ENCODE peak calls at places on chromosome 3, in four cellular contexts. K is neuronal stem cell, R is left lung, M is GM12878. F is an unnamed sample. For H3K4me1, H3K27me3 and H3K36me3, the result is how much of the 10 kb centered on the place peaks cover.

GRCh38 chr3:52404391-52404790 is 40.5 kb downstream of the SEMA3G start:
- DNase-seq in R (no peak), M (no peak), K (no peak), F (peak)

GRCh38 chr3:54831091-54831490 is 96.8 kb downstream of the LRTM1 start:
- DNase-seq in R (no peak), M (no peak), K (no peak), F (no peak)

GRCh38 chr3:106794442-106794841 is 582.8 kb upstream of the CCDC54 start:
- DNase-seq in K (no peak), M (no peak), R (no peak), F (no peak)

GRCh38 chr3:64354221-64354620 is 129.0 kb upstream of the PRICKLE2 start:
- DNase-seq in R (no peak), K (no peak), M (no peak), F (no peak)

GRCh38 chr3:55675478-55675877 is 188.4 kb upstream of the WNT5A start:
- DNase-seq in M (peak), K (no peak), R (no peak), F (no peak)

GRCh38 chr3:25831578-25831977 is 41.7 kb downstream of the OXSM start:
- DNase-seq in M (no peak), R (no peak), K (no peak), F (no peak)

GRCh38 chr3:175057406-175057805 is 198.3 kb downstream of the NAALADL2 start:
- DNase-seq in K (no peak), M (no peak), R (no peak), F (no peak)

GRCh38 chr3:194840661-194841514 is 155.2 kb downstream of the FAM43A start:
- DNase-seq in R (no peak), K (no peak), M (no peak), F (no peak)

GRCh38 chr3:180594631-180595348 is 7.2 kb upstream of the TTC14 start:
- DNase-seq in K (peak), R (no peak), M (peak), F (no peak)

GRCh38 chr3:23923786-23924185 is 6.9 kb downstream of the RPL15 start:
- DNase-seq in R (no peak), M (no peak), K (no peak), F (no peak)

GRCh38 chr3:146223401-146224373 is 27.2 kb downstream of the PLSCR4 start:
- DNase-seq in K (no peak), M (no peak), R (no peak), F (no peak)

GRCh38 chr3:196274585-196274984 is 12.9 kb downstream of the PCYT1A start:
- DNase-seq in M (peak), K (no peak), R (no peak), F (no peak)

GRCh38 chr3:148631124-148631903 is 66.4 kb upstream of the AGTR1 start:
- DNase-seq in R (no peak), M (no peak), K (peak), F (no peak)

GRCh38 chr3:4776980-4777581 is 202.2 kb upstream of the BHLHE40 start:
- DNase-seq in K (no peak), R (no peak), M (peak), F (no peak)

GRCh38 chr3:185858502-185859225 is 33.8 kb upstream of the IGF2BP2 start:
- DNase-seq in K (no peak), R (no peak), M (no peak), F (no peak)

GRCh38 chr3:535566-536416 is 339.2 kb downstream of the CHL1 start:
- DNase-seq in K (no peak), R (peak), M (no peak), F (peak)

GRCh38 chr3:76107935-76108570 is 322.7 kb upstream of the ZNF717 start:
- DNase-seq in R (no peak), K (no peak), M (no peak), F (no peak)

GRCh38 chr3:151976211-151977050 is 103.0 kb downstream of the SUCNR1 start:
- DNase-seq in K (no peak), R (no peak), M (no peak), F (no peak)

DNA sequence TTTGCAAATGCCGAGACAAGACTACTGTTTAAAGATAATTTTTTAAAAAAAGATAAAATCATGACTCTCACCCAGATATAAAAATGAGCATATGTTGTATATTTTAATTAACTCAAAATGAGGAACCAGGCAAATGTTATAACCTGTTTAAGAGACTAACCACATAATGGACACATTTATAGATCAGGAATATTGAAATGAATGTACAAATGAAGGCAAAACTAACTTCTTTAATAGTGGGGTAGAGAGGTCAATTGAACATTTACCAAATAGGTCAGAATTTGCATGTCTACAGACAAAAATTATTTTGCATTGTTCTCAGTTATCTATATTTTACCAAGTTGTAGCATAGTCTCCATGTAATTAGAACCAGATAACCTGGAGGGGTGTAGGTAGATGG is 134.3 kb upstream of the PFN2 start:
- DNase-seq in K (no peak), R (no peak), M (no peak), F (no peak)
- H3K4me1 ChIP-seq in K (under half), R (under half), M (under half), F (under half)

GRCh38 chr3:125959317-125960065 is 9.5 kb upstream of the ROPN1B start:
- DNase-seq in K (no peak), R (no peak), M (no peak), F (peak)

GRCh38 chr3:125958511-125959316 is 10.3 kb upstream of the ROPN1B start:
- DNase-seq in M (no peak), K (no peak), R (no peak), F (peak)

GRCh38 chr3:125960066-125960424 is 8.9 kb upstream of the ROPN1B start:
- DNase-seq in K (no peak), R (no peak), M (no peak), F (no peak)

GRCh38 chr3:125961289-125961589 is 7.7 kb upstream of the ROPN1B start:
- DNase-seq in R (no peak), M (no peak), K (no peak), F (peak)

GRCh38 chr3:125960456-125961288 is 8.3 kb upstream of the ROPN1B start:
- DNase-seq in K (no peak), M (no peak), R (no peak), F (peak)
- H3K27me3 ChIP-seq in K (under half), M (under half), R (half or more), F (under half)

GRCh38 chr3:125306620-125307019 is 68.5 kb downstream of the ZNF148 start:
- DNase-seq in R (no peak), M (no peak), K (no peak), F (no peak)

GRCh38 chr3:125313060-125313635 is 62.0 kb downstream of the ZNF148 start:
- DNase-seq in R (no peak), M (no peak), K (no peak), F (no peak)

DNA sequence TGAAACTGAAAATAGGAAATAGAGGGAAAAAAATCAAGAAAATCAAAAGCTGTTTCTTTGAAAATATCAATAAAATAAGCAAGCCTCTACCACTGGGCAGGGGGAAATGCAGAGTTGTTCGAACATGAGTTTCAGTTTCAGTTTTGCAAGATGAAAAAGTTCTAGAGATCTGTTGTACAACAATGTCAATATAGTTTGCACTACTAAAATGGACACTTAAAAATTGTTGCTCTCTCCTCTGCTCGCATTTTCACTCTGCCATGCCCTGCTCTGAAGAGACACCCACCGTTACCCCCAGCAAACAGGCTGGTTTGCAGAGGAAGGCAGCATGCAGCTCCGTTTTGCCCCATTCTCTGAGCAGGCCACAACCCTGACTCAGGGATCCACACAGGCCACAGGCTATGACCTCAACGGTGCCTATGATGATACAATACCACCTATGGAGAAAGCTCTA is 64.5 kb downstream of the ZNF148 start:
- DNase-seq in M (peak), K (no peak), R (no peak), F (no peak)
- H3K36me3 ChIP-seq in M (under half), K (half or more), R (under half), F (under half)

DNA sequence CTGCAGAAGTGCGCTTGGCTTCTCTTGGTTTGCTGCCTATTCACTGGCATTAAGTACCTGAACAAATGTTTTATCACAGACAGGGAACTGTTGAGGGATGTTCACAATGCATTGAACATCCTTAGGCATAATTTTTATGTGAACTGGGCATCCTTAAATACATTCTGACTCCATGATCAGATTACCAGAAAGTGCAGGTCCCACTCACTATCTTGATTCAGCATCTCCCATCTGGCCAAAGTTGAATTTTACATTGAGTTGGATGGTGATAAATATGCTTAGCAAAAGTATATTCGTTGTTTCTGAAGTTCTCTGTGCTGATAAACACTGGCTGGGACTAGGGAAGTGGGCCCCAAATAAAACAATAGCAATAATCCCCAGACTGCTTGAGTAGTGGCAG is 108.5 kb downstream of the RBMS3 start:
- DNase-seq in R (no peak), M (no peak), K (no peak), F (no peak)
- H3K4me1 ChIP-seq in R (under half), M (under half), K (under half), F (under half)

DNA sequence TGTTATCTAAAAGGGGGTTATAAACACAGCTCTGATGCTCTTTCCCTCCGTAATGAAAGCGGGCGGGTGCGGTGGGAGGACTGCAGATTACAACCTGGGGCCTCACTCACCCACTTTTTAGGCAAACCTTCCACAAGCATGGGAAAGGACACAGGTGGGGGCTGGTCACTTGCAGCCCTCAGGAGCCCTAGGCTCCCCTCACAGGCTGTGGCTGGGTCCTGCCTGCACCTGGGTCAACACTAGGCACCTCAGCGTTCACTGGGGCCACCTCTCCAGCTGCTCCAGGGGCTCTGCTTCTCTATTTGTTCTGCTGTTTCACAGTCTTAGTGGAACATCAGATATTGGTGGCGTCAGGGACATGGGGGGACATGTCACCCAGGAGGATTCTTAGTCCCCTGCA is 30.0 kb upstream of the TMEM115 start:
- DNase-seq in R (no peak), K (no peak), M (no peak), F (no peak)
- H3K27me3 ChIP-seq in R (under half), K (half or more), M (under half), F (under half)

DNA sequence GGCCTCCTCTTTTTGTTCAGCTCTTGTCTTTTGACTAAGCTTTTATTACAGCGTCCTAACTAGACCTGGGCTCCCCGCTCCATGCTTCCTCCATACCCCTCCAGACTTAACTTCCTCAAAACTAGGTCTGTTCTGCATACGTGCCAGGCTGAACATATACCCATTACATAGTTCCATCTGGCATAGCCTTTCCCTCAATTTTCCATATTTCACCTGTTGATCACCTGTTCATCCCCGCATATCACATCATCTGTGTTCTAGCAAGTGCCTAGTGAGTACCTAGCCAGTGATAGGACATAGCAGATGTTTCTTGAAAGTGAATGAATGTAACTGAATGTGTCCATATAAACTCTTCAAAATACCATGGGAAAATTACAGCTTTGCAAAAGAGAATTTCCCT is 36.0 kb downstream of the PARP14 start:
- DNase-seq in M (no peak), K (no peak), R (no peak), F (no peak)
- H3K36me3 ChIP-seq in M (under half), K (under half), R (half or more), F (half or more)

GRCh38 chr3:141237701-141238521 is 6.3 kb downstream of the PXYLP1 start:
- DNase-seq in K (no peak), R (peak), M (no peak), F (peak)
- H3K4me1 ChIP-seq in K (under half), R (under half), M (under half), F (under half)

F was measured in upper lobe of right lung.